ENCODE peak calls at places on chromosomes 1 and 21, in nine cellular contexts. B, Z, C, Q, L, W, I, V and Y are unnamed samples.
A peak's percentile ranks its signal among the peaks of the same experiment; 100 is the strongest.

GRCh38 chr1:208654241-208654640 is 410.1 kb upstream of the PLXNA2 start:
- DNase-seq in V (peak; percentile 42), C (no peak), Z (peak; percentile 36), W (peak; percentile 32), Q (no peak), B (peak; percentile 57), I (no peak), L (no peak), Y (no peak)

GRCh38 chr1:35001743-35002142 is 16.6 kb upstream of the TMEM35B start:
- DNase-seq in W (peak; percentile 8), C (no peak), V (no peak), L (no peak), Q (no peak), I (no peak), B (no peak), Z (peak; percentile 50), Y (no peak)

GRCh38 chr1:246724725-246725095 is 501 bp downstream of the SCCPDH start:
- DNase-seq in Z (peak; percentile 49), Q (no peak), L (peak; percentile 15), V (peak; percentile 42), I (no peak), C (no peak), B (peak; percentile 40), W (peak; percentile 61), Y (no peak)

GRCh38 chr21:45496151-45496967 is 45.9 kb downstream of the SLC19A1 start:
- DNase-seq in V (no peak), C (no peak), I (no peak), W (no peak), L (no peak), Z (no peak), B (no peak), Q (no peak), Y (no peak)

GRCh38 chr1:115969509-115969908 is 6.8 kb upstream of the SLC22A15 start:
- DNase-seq in V (no peak), W (no peak), Q (no peak), C (no peak), Z (no peak), B (peak; percentile 79), I (no peak), L (no peak), Y (no peak)

GRCh38 chr1:85093644-85094043 is 45.3 kb upstream of the MCOLN3 start:
- DNase-seq in L (no peak), B (no peak), Q (no peak), W (no peak), Z (no peak), I (no peak), C (no peak), V (no peak), Y (no peak)

GRCh38 chr21:31108969-31109368 is 70.7 kb upstream of the KRTAP19-8 start:
- DNase-seq in C (no peak), I (no peak), W (peak; percentile 45), L (no peak), Z (peak; percentile 26), V (no peak), B (no peak), Q (no peak), Y (no peak)

GRCh38 chr1:40802078-40803075 is 18.8 kb downstream of the KCNQ4 start:
- DNase-seq in B (peak; percentile 92), Q (peak; percentile 82), C (peak; percentile 64), I (peak; percentile 79), L (peak; percentile 89), W (peak; percentile 70), Z (peak; percentile 48), V (peak; percentile 65), Y (no peak)

GRCh38 chr1:54229281-54229891 is 29.4 kb downstream of the MRPL37 start:
- DNase-seq in C (no peak), Q (no peak), W (peak; percentile 31), Z (peak; percentile 67), V (peak; percentile 38), I (no peak), B (no peak), L (peak; percentile 67), Y (peak; percentile 50)

GRCh38 chr1:243713470-243714186 is 136.4 kb downstream of the AKT3 start:
- DNase-seq in Q (no peak), V (no peak), B (peak; percentile 80), Z (peak; percentile 69), L (peak; percentile 18), W (peak; percentile 39), C (peak; percentile 69), I (no peak), Y (no peak)

GRCh38 chr1:117501275-117501674 is 104.6 kb upstream of the TENT5C start:
- DNase-seq in I (no peak), Z (peak; percentile 29), B (no peak), W (peak; percentile 67), L (no peak), C (no peak), Q (no peak), V (no peak), Y (no peak)

GRCh38 chr1:202343652-202344349 is 2.1 kb upstream of the UBE2T start:
- DNase-seq in I (no peak), B (no peak), V (peak; percentile 58), Q (no peak), W (peak; percentile 66), L (no peak), C (peak; percentile 60), Z (peak; percentile 67), Y (no peak)

GRCh38 chr1:17581389-17582123 is 42.1 kb downstream of the ARHGEF10L start:
- DNase-seq in V (no peak), Q (no peak), W (no peak), Z (no peak), B (no peak), I (no peak), L (no peak), C (peak; percentile 36), Y (no peak)

GRCh38 chr1:14921057-14921456 is 232.5 kb upstream of the TMEM51 start:
- DNase-seq in W (peak; percentile 52), I (no peak), Z (peak; percentile 56), C (no peak), Q (no peak), B (no peak), L (no peak), V (no peak), Y (no peak)

GRCh38 chr1:234731371-234732085 is 121.5 kb upstream of the IRF2BP2 start:
- DNase-seq in Q (no peak), B (no peak), W (peak; percentile 93), Z (peak; percentile 73), I (no peak), L (no peak), C (no peak), V (peak; percentile 29), Y (peak; percentile 63)

GRCh38 chr1:150194381-150195031 is 41.4 kb downstream of the ANP32E start:
- DNase-seq in Q (no peak), Z (peak; percentile 60), C (no peak), V (peak; percentile 9), I (no peak), W (peak; percentile 60), L (no peak), B (no peak), Y (no peak)